ENCODE peak calls at places on chromosome 4, in ten cellular contexts. U, D, I, V, R, J, H, F, T and E are unnamed samples.

GRCh38 chr4:88592600-88593448 is 544 bp downstream of the HERC3 start:
- DNase-seq in R (peak), J (peak), I (peak), F (peak), V (peak), T (peak), D (peak), U (peak), H (peak), E (peak)

GRCh38 chr4:87527446-87528240 is 1.5 kb downstream of the SPARCL1 start:
- DNase-seq in D (no peak), V (no peak), J (no peak), I (no peak), T (no peak), R (no peak), H (no peak), U (no peak), F (no peak), E (no peak)

GRCh38 chr4:168859888-168860694 is 150.0 kb downstream of the CBR4 start:
- DNase-seq in J (no peak), I (no peak), U (no peak), T (no peak), R (no peak), V (no peak), D (no peak), F (no peak), H (no peak), E (no peak)

GRCh38 chr4:27692098-27692679 is 831.5 kb downstream of the STIM2 start:
- DNase-seq in F (no peak), R (no peak), V (no peak), I (no peak), T (no peak), D (no peak), U (no peak), J (peak), H (no peak), E (no peak)

GRCh38 chr4:19623866-19624265 is 627.8 kb upstream of the SLIT2 start:
- DNase-seq in H (no peak), J (no peak), D (no peak), F (no peak), T (no peak), V (no peak), I (no peak), U (no peak), R (no peak), E (no peak)

GRCh38 chr4:3706565-3707422 is 59.4 kb upstream of the ADRA2C start:
- DNase-seq in U (no peak), R (no peak), I (no peak), T (no peak), F (peak), J (no peak), H (no peak), V (peak), D (no peak), E (peak)

GRCh38 chr4:39054497-39054896 is 7.5 kb upstream of the KLHL5 start:
- DNase-seq in U (no peak), R (no peak), J (no peak), D (no peak), I (no peak), F (no peak), H (no peak), V (no peak), T (no peak), E (no peak)

GRCh38 chr4:82528074-82528473 is 33.7 kb downstream of the TMEM150C start:
- DNase-seq in U (no peak), V (no peak), D (no peak), I (no peak), J (no peak), F (no peak), R (no peak), T (no peak), H (no peak), E (no peak)

GRCh38 chr4:102438396-102438795 is 62.8 kb upstream of the NFKB1 start:
- DNase-seq in U (no peak), D (no peak), F (no peak), I (no peak), J (no peak), H (no peak), R (no peak), T (no peak), V (no peak), E (no peak)